ENCODE peak calls at places on chromosomes 11 and 22, in seven cellular contexts. J is CD4-positive, alpha-beta memory T cell; F is lung; L is tibial nerve; Y is dorsolateral prefrontal cortex; H is activated naive CD4-positive, alpha-beta T cell; C is mesendoderm. R is an unnamed sample.
A peak's percentile ranks its signal among the peaks of the same experiment; 100 is the strongest.

GRCh38 chr22:22591348-22592299 is 32.6 kb upstream of the PRAME start:
- DNase-seq in H (no peak), C (no peak), J (no peak), F (no peak), L (no peak), Y (peak; percentile 62), R (no peak)

GRCh38 chr11:6895010-6895409 is 2.7 kb upstream of the OR2D2 start:
- DNase-seq in F (no peak), J (no peak), H (no peak), L (no peak), C (no peak), Y (no peak), R (no peak)

GRCh38 chr22:31139866-31140716 is at the start of gene PLA2G3:
- DNase-seq in Y (no peak), F (peak; percentile 90), L (no peak), H (no peak), J (no peak), C (peak; percentile 98), R (no peak)

GRCh38 chr22:27274770-27275449 is 526.6 kb downstream of the MN1 start:
- DNase-seq in H (no peak), J (no peak), L (no peak), F (no peak), C (no peak), Y (no peak), R (no peak)

GRCh38 chr11:65425105-65425970 is 2.7 kb downstream of the NEAT1 start:
- DNase-seq in Y (peak; percentile 42), C (peak; percentile 94), L (no peak), F (no peak), H (peak; percentile 66), J (peak; percentile 95), R (peak; percentile 87)

GRCh38 chr22:32693102-32693501 is 108.4 kb upstream of the TIMP3 start:
- DNase-seq in F (no peak), Y (no peak), H (no peak), C (peak; percentile 25), J (no peak), L (no peak), R (no peak)

GRCh38 chr11:65316979-65317786 is 2.5 kb downstream of the CDC42EP2 start:
- DNase-seq in F (peak; percentile 71), J (no peak), C (peak; percentile 60), L (peak; percentile 56), Y (no peak), H (no peak), R (peak; percentile 50)

GRCh38 chr11:57417056-57417455 is 9.9 kb downstream of the SLC43A3 start:
- DNase-seq in C (no peak), H (no peak), L (no peak), Y (no peak), J (no peak), F (no peak), R (no peak)

GRCh38 chr11:121578216-121579063 is 125.7 kb upstream of the SORL1-AS1 start:
- DNase-seq in J (no peak), F (no peak), C (no peak), H (no peak), L (no peak), Y (no peak), R (no peak)

GRCh38 chr22:17313591-17313990 is 55.7 kb upstream of the CECR2 start:
- DNase-seq in F (peak; percentile 9), J (no peak), C (no peak), L (no peak), Y (no peak), H (no peak), R (no peak)

GRCh38 chr11:82384308-82384707 is 349.4 kb downstream of the FAM181B start:
- DNase-seq in C (peak; percentile 13), H (no peak), J (no peak), Y (no peak), L (no peak), F (no peak), R (no peak)

GRCh38 chr11:84261707-84262106 is 975.5 kb upstream of the CCDC90B start:
- DNase-seq in J (no peak), F (no peak), L (no peak), Y (no peak), C (peak; percentile 46), H (no peak), R (no peak)

GRCh38 chr11:128525411-128526243 is 61.7 kb downstream of the ETS1 start:
- DNase-seq in Y (no peak), C (peak; percentile 86), L (no peak), J (peak; percentile 86), F (no peak), H (no peak), R (peak; percentile 55)

GRCh38 chr22:24803064-24803542 is 2.9 kb upstream of the SGSM1 start:
- DNase-seq in F (peak; percentile 60), Y (peak; percentile 45), L (peak; percentile 32), C (peak; percentile 89), H (peak; percentile 45), J (peak; percentile 39), R (peak; percentile 12)

GRCh38 chr11:9462806-9463537 is 2.2 kb downstream of the ZNF143 start:
- DNase-seq in Y (no peak), J (no peak), C (peak; percentile 19), H (no peak), F (no peak), L (no peak), R (no peak)

GRCh38 chr22:31625661-31626426 is 36.2 kb downstream of the PISD start:
- DNase-seq in H (no peak), C (peak; percentile 87), Y (peak; percentile 85), L (peak; percentile 29), F (no peak), J (no peak), R (no peak)

GRCh38 chr11:35168606-35169200 is 29.7 kb downstream of the CD44 start:
- DNase-seq in F (no peak), H (no peak), C (no peak), L (no peak), Y (no peak), J (no peak), R (no peak)

GRCh38 chr22:36197601-36198146 is 3.9 kb downstream of the APOL4 start:
- DNase-seq in H (no peak), F (no peak), C (peak; percentile 52), J (no peak), Y (no peak), L (no peak), R (no peak)

GRCh38 chr11:31619980-31620379 is 110.4 kb downstream of the ELP4 start:
- DNase-seq in L (no peak), H (no peak), J (no peak), F (no peak), Y (no peak), C (no peak), R (no peak)

GRCh38 chr11:45662665-45663485 is 2.5 kb downstream of the CHST1 start:
- DNase-seq in Y (peak; percentile 14), H (no peak), J (no peak), L (no peak), F (no peak), C (peak; percentile 85), R (peak; percentile 92)

GRCh38 chr22:44999687-45000086 is 10.1 kb downstream of the PHF21B start:
- DNase-seq in H (no peak), Y (no peak), L (no peak), F (no peak), C (no peak), J (no peak), R (no peak)

GRCh38 chr11:84628871-84629625 is 998.1 kb downstream of the DLG2 start:
- DNase-seq in F (no peak), L (no peak), C (no peak), H (no peak), J (no peak), Y (no peak), R (no peak)

GRCh38 chr22:35393116-35394010 is 6.6 kb upstream of the MCM5 start:
- DNase-seq in J (no peak), C (no peak), L (no peak), H (no peak), Y (no peak), F (no peak), R (no peak)

GRCh38 chr11:1659478-1659877 is 29.9 kb downstream of the KRTAP5-5 start:
- DNase-seq in H (no peak), J (peak; percentile 9), Y (no peak), L (no peak), F (no peak), C (no peak), R (no peak)

GRCh38 chr11:31702966-31703365 is 108.2 kb downstream of the PAX6 start:
- DNase-seq in J (no peak), F (no peak), L (no peak), H (no peak), Y (no peak), C (peak; percentile 16), R (peak; percentile 57)

GRCh38 chr22:37331811-37332536 is 49.7 kb downstream of the CYTH4 start:
- DNase-seq in C (no peak), J (no peak), F (no peak), Y (no peak), L (no peak), H (no peak), R (no peak)

GRCh38 chr11:119055901-119056300 is 1.1 kb downstream of the HYOU1 start:
- DNase-seq in Y (no peak), J (peak; percentile 13), H (no peak), C (peak; percentile 52), L (no peak), F (no peak), R (peak; percentile 56)

GRCh38 chr11:30282289-30282631 is 40.6 kb upstream of the ARL14EP start:
- DNase-seq in J (peak; percentile 20), C (no peak), H (no peak), F (no peak), Y (no peak), L (no peak), R (no peak)

GRCh38 chr11:118012083-118012669 is 26.0 kb downstream of the IL10RA start:
- DNase-seq in L (no peak), H (no peak), Y (peak; percentile 58), J (no peak), C (no peak), F (no peak), R (peak; percentile 11)

GRCh38 chr11:32290783-32291182 is 144.6 kb downstream of the WT1 start:
- DNase-seq in F (no peak), L (no peak), Y (peak; percentile 45), H (no peak), C (peak; percentile 25), J (no peak), R (no peak)

GRCh38 chr11:16012125-16012751 is 344.1 kb downstream of the SOX6 start:
- DNase-seq in C (no peak), L (no peak), H (no peak), F (no peak), Y (no peak), J (no peak), R (no peak)

R was measured in HFFc6.